ENCODE peak calls at places on chromosomes 4 and X, in ten cellular contexts. E, A, H, Y, M, B, Z, C, G and J are unnamed samples.

GRCh38 chrX:65932173-65933084 is 107.5 kb downstream of the VSIG4 start:
- DNase-seq in E (peak), A (peak), H (no peak), Y (no peak), M (no peak), B (no peak), Z (no peak), C (peak), G (peak), J (no peak)

GRCh38 chr4:188941524-188942109 is 802.4 kb downstream of the TRIML1 start:
- DNase-seq in E (no peak), A (peak), H (no peak), Y (peak), M (no peak), B (no peak), Z (peak), C (no peak), G (peak), J (peak)

GRCh38 chrX:40772290-40772689 is 36.9 kb upstream of the MED14 start:
- DNase-seq in E (no peak), A (no peak), H (no peak), Y (no peak), M (no peak), B (no peak), Z (peak), C (no peak), G (no peak), J (no peak)

GRCh38 chrX:106933538-106933961 is 13.3 kb downstream of the CLDN2 start:
- DNase-seq in E (no peak), A (peak), H (no peak), Y (peak), M (peak), B (peak), Z (peak), C (no peak), G (no peak), J (no peak)

GRCh38 chrX:97389761-97390192 is 506.1 kb downstream of the RPA4 start:
- DNase-seq in E (no peak), A (peak), H (no peak), Y (peak), M (no peak), B (no peak), Z (peak), C (no peak), G (peak), J (no peak)

GRCh38 chrX:70332600-70332999 is 42.7 kb downstream of the KIF4A start:
- DNase-seq in E (no peak), A (no peak), H (no peak), Y (no peak), M (no peak), B (no peak), Z (no peak), C (peak), G (no peak), J (no peak)

GRCh38 chr4:161336016-161336415 is 827.8 kb downstream of the FSTL5 start:
- DNase-seq in E (no peak), A (no peak), H (no peak), Y (no peak), M (no peak), B (no peak), Z (no peak), C (no peak), G (no peak), J (peak)

GRCh38 chrX:17622331-17622730 is 115.0 kb upstream of the SCML1 start:
- DNase-seq in E (no peak), A (no peak), H (no peak), Y (no peak), M (no peak), B (no peak), Z (no peak), C (no peak), G (no peak), J (no peak)

GRCh38 chr4:35934370-35934981 is 309.8 kb downstream of the ARAP2 start:
- DNase-seq in E (no peak), A (no peak), H (no peak), Y (peak), M (no peak), B (no peak), Z (peak), C (peak), G (no peak), J (no peak)

GRCh38 chrX:9670136-9670905 is 95.3 kb downstream of the GPR143 start:
- DNase-seq in E (no peak), A (no peak), H (no peak), Y (peak), M (no peak), B (no peak), Z (peak), C (no peak), G (no peak), J (peak)

GRCh38 chr4:148103647-148104355 is 338.4 kb downstream of the NR3C2 start:
- DNase-seq in E (no peak), A (no peak), H (no peak), Y (peak), M (no peak), B (no peak), Z (peak), C (no peak), G (no peak), J (peak)

GRCh38 chr4:38278255-38278654 is 318.1 kb downstream of the PTTG2 start:
- DNase-seq in E (no peak), A (no peak), H (no peak), Y (no peak), M (no peak), B (no peak), Z (no peak), C (no peak), G (no peak), J (no peak)

GRCh38 chrX:74118503-74118902 is 185.5 kb upstream of the ZCCHC13 start:
- DNase-seq in E (no peak), A (peak), H (no peak), Y (no peak), M (no peak), B (no peak), Z (no peak), C (no peak), G (no peak), J (no peak)

GRCh38 chrX:129755779-129756650 is 17.2 kb downstream of the XPNPEP2 start:
- DNase-seq in E (no peak), A (no peak), H (no peak), Y (no peak), M (no peak), B (no peak), Z (no peak), C (peak), G (no peak), J (no peak)

GRCh38 chrX:154775611-154776349 is 13.1 kb downstream of the DKC1 start:
- DNase-seq in E (no peak), A (no peak), H (no peak), Y (peak), M (no peak), B (no peak), Z (peak), C (no peak), G (no peak), J (no peak)

GRCh38 chr4:80197601-80198444 is 520 bp downstream of the PRDM8 start:
- DNase-seq in E (no peak), A (no peak), H (peak), Y (peak), M (no peak), B (peak), Z (peak), C (peak), G (no peak), J (no peak)

GRCh38 chr4:140109626-140110213 is 44.3 kb downstream of the MAML3 start:
- DNase-seq in E (no peak), A (no peak), H (no peak), Y (no peak), M (no peak), B (no peak), Z (no peak), C (no peak), G (no peak), J (peak)

GRCh38 chrX:105698386-105698785 is 124.0 kb upstream of the NRK start:
- DNase-seq in E (no peak), A (no peak), H (no peak), Y (no peak), M (no peak), B (no peak), Z (no peak), C (no peak), G (no peak), J (no peak)

GRCh38 chrX:20620301-20620700 is 353.6 kb upstream of the RPS6KA3 start:
- DNase-seq in E (no peak), A (peak), H (no peak), Y (no peak), M (no peak), B (no peak), Z (peak), C (no peak), G (no peak), J (no peak)

GRCh38 chr4:33625762-33626161 is 2618.6 kb downstream of the ARAP2 start:
- DNase-seq in E (no peak), A (no peak), H (no peak), Y (peak), M (no peak), B (no peak), Z (peak), C (peak), G (no peak), J (no peak)

GRCh38 chr4:37757705-37758104 is 68.8 kb upstream of the PGM2 start:
- DNase-seq in E (no peak), A (no peak), H (no peak), Y (peak), M (no peak), B (no peak), Z (peak), C (no peak), G (no peak), J (no peak)

GRCh38 chr4:123869517-123870282 is 473.1 kb downstream of the SPRY1 start:
- DNase-seq in E (no peak), A (no peak), H (no peak), Y (no peak), M (no peak), B (no peak), Z (no peak), C (no peak), G (no peak), J (no peak)

GRCh38 chrX:22445880-22446279 is 173.2 kb downstream of the CBLL2 start:
- DNase-seq in E (no peak), A (no peak), H (no peak), Y (no peak), M (no peak), B (no peak), Z (no peak), C (no peak), G (no peak), J (no peak)

GRCh38 chr4:129254126-129254525 is 158.2 kb downstream of the C4orf33 start:
- DNase-seq in E (no peak), A (no peak), H (no peak), Y (no peak), M (no peak), B (no peak), Z (no peak), C (no peak), G (no peak), J (no peak)

GRCh38 chr4:24056258-24056657 is 166.4 kb upstream of the PPARGC1A start:
- DNase-seq in E (no peak), A (no peak), H (no peak), Y (no peak), M (no peak), B (no peak), Z (no peak), C (no peak), G (no peak), J (no peak)

GRCh38 chr4:127997534-127998388 is 32.6 kb downstream of the ABHD18 start:
- DNase-seq in E (no peak), A (no peak), H (no peak), Y (peak), M (no peak), B (no peak), Z (peak), C (peak), G (no peak), J (peak)

GRCh38 chrX:71992711-71993110 is 82.1 kb downstream of the NHSL2 start:
- DNase-seq in E (no peak), A (no peak), H (no peak), Y (no peak), M (no peak), B (no peak), Z (no peak), C (no peak), G (no peak), J (no peak)

GRCh38 chr4:134320048-134320447 is 118.5 kb upstream of the PABPC4L start:
- DNase-seq in E (no peak), A (no peak), H (no peak), Y (no peak), M (no peak), B (no peak), Z (no peak), C (no peak), G (no peak), J (no peak)

GRCh38 chr4:100738388-100739165 is 220.8 kb upstream of the EMCN start:
- DNase-seq in E (no peak), A (peak), H (no peak), Y (peak), M (peak), B (no peak), Z (peak), C (no peak), G (peak), J (peak)

GRCh38 chrX:134144231-134144630 is 92.8 kb upstream of the CCDC160 start:
- DNase-seq in E (no peak), A (peak), H (no peak), Y (peak), M (no peak), B (no peak), Z (peak), C (peak), G (no peak), J (no peak)

GRCh38 chr4:138561906-138562305 is 319.8 kb upstream of the SLC7A11 start:
- DNase-seq in E (no peak), A (no peak), H (no peak), Y (no peak), M (no peak), B (no peak), Z (no peak), C (no peak), G (no peak), J (no peak)

GRCh38 chr4:3745886-3746656 is 20.1 kb upstream of the ADRA2C start:
- DNase-seq in E (no peak), A (no peak), H (no peak), Y (no peak), M (no peak), B (no peak), Z (no peak), C (no peak), G (no peak), J (no peak)

GRCh38 chr4:11843927-11844326 is 415.2 kb upstream of the HS3ST1 start:
- DNase-seq in E (no peak), A (no peak), H (no peak), Y (no peak), M (no peak), B (no peak), Z (no peak), C (no peak), G (no peak), J (no peak)

GRCh38 chr4:6926681-6927478 is 17.3 kb downstream of the TBC1D14 start:
- DNase-seq in E (peak), A (no peak), H (peak), Y (peak), M (peak), B (no peak), Z (peak), C (no peak), G (no peak), J (peak)

DNA sequence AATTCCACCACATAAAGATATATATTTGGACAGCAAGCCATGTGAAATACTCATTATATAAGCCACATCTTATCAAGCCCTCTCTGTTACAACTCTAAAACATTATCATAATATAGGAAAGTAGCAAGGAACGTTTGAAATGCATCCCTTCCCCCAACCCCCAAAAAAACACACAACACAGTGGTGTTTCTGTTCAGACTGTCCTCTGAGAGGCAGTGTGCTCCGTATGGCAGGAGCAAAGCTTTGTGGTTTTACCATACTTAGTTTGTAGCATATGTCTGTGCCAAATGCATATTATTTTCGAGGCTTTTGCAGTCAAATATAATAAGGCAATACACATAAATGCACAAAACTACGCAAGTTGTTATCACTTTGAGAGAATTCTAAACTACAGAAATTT is 194.2 kb downstream of the RAPGEF2 start:
- DNase-seq in E (no peak), A (no peak), H (no peak), Y (no peak), M (no peak), B (no peak), Z (no peak), C (no peak), G (no peak), J (no peak)
- TF ChIP-seq CTCF in E (no peak), A (no peak), H (no peak), Y (no peak), M (no peak), B (no peak), Z (no peak), C (peak), G (no peak), J (peak)

DNA sequence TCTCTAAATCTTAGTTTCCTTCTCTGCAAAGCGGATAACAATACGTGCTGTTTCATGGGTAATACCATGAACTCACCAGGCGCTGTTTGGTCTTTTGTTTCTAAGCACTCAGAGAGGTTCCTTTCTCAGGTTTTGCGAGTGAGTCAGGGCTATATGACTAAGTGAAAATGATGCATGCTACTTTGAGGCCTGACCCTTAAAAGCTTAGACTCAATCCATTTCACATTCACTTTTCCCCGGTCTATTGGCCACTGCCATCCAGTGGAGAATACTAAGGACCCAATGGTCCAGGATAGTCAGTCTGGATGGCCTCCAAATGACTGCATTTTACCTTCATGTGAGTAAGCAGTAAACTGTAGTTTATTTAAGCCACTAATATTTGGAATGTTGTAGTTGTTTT is 400.8 kb upstream of the SLIT2 start:
- DNase-seq in E (no peak), A (no peak), H (no peak), Y (peak), M (no peak), B (no peak), Z (peak), C (no peak), G (peak), J (peak)
- TF ChIP-seq CTCF in E (no peak), A (no peak), H (no peak), Y (no peak), M (no peak), B (no peak), Z (peak), C (no peak), G (peak), J (peak)

DNA sequence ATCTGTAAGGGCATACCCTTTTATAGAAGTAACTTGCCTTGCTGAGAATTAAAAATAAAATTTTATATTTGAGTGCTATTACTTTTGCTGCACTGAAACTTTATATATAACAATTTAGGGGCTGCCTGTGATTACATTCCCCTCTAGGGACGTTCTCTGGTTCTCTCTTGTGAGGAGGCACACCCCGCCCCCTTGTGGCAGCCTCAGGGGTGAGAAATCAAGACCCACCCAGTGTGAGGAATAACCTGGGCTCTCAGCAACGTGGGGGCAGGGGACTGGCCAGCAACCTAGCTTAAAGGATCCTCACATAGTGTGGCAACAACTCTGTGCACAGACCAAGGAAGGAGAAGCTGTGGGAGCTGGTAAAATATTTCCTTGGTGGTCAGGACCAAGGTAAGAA is 43.7 kb downstream of the MAGEA9 start:
- DNase-seq in E (no peak), A (peak), H (no peak), Y (peak), M (no peak), B (no peak), Z (peak), C (peak), G (no peak), J (no peak)
- TF ChIP-seq CTCF in E (no peak), A (peak), H (peak), Y (peak), M (no peak), B (no peak), Z (peak), C (peak), G (peak), J (peak)

GRCh38 chrX:68827848-68828562 is 816 bp upstream of the EFNB1 start:
- DNase-seq in E (peak), A (peak), H (peak), Y (peak), M (peak), B (peak), Z (peak), C (peak), G (peak), J (no peak)
- TF ChIP-seq CTCF in E (peak), A (peak), H (peak), Y (peak), M (peak), B (peak), Z (peak), C (peak), G (peak), J (peak)

DNA sequence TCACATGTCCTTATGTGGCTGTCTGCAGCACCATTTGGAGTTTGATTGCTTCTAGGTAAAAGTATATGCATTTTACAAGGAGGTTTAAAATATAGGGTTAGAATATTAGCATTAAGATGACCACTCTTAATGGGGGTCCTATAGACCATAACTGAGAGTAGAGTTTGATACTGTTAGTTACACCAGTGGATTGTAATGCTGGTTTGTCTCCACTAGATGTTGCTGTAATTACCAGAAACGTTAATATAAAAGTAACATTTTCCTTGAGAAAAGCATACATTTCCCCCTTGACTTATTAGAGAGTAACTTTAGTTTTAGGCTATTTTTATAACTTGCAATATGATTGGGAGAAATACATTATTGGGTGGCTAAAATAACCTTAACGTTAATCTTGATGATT is 93.0 kb downstream of the ZXDA start:
- DNase-seq in E (no peak), A (no peak), H (no peak), Y (peak), M (no peak), B (no peak), Z (peak), C (peak), G (no peak), J (no peak)
- TF ChIP-seq CTCF in E (no peak), A (no peak), H (peak), Y (peak), M (no peak), B (no peak), Z (peak), C (peak), G (no peak), J (peak)